ENCODE peak calls at places on chromosomes 2 and 18, in seven cellular contexts. One of them, this sample, is unnamed.
A peak's percentile ranks its signal among the peaks of the same experiment; 100 is the strongest.

GRCh38 chr2:187541086-187542085 is 12.8 kb downstream of the TFPI start:
- DNase-seq in HCT116: peak; percentile 74
- DNase-seq in thyroid gland: no peak
- DNase-seq in aorta: no peak
- DNase-seq in body of pancreas: peak; percentile 43
- DNase-seq in OCI-LY7: no peak
- DNase-seq in tibial artery: peak; percentile 58
- DNase-seq in this sample: no peak

GRCh38 chr2:136310797-136311558 is 193.0 kb upstream of the CXCR4 start:
- DNase-seq in HCT116: no peak
- DNase-seq in tibial artery: no peak
- DNase-seq in thyroid gland: no peak
- DNase-seq in OCI-LY7: no peak
- DNase-seq in body of pancreas: no peak
- DNase-seq in aorta: no peak
- DNase-seq in this sample: no peak

GRCh38 chr18:3094355-3094684 is 81.4 kb upstream of the LPIN2 start:
- DNase-seq in tibial artery: no peak
- DNase-seq in OCI-LY7: peak; percentile 11
- DNase-seq in aorta: no peak
- DNase-seq in thyroid gland: no peak
- DNase-seq in body of pancreas: no peak
- DNase-seq in HCT116: no peak
- DNase-seq in this sample: no peak

GRCh38 chr2:55595536-55595935 is 21.9 kb downstream of the PPP4R3B start:
- DNase-seq in tibial artery: no peak
- DNase-seq in HCT116: no peak
- DNase-seq in aorta: no peak
- DNase-seq in thyroid gland: no peak
- DNase-seq in body of pancreas: no peak
- DNase-seq in OCI-LY7: no peak
- DNase-seq in this sample: no peak

GRCh38 chr2:75503048-75503607 is 57.6 kb downstream of the EVA1A start:
- DNase-seq in OCI-LY7: no peak
- DNase-seq in aorta: no peak
- DNase-seq in tibial artery: no peak
- DNase-seq in body of pancreas: no peak
- DNase-seq in thyroid gland: no peak
- DNase-seq in HCT116: no peak
- DNase-seq in this sample: no peak

GRCh38 chr2:19038096-19039015 is 320.1 kb downstream of the OSR1 start:
- DNase-seq in HCT116: no peak
- DNase-seq in body of pancreas: no peak
- DNase-seq in aorta: no peak
- DNase-seq in OCI-LY7: no peak
- DNase-seq in tibial artery: no peak
- DNase-seq in thyroid gland: no peak
- DNase-seq in this sample: no peak

GRCh38 chr2:64277101-64277849 is 133.1 kb upstream of the PELI1 start:
- DNase-seq in HCT116: no peak
- DNase-seq in tibial artery: no peak
- DNase-seq in thyroid gland: no peak
- DNase-seq in aorta: no peak
- DNase-seq in OCI-LY7: peak; percentile 15
- DNase-seq in body of pancreas: no peak
- DNase-seq in this sample: no peak

GRCh38 chr2:33785201-33786106 is 186.4 kb upstream of the FAM98A start:
- DNase-seq in HCT116: no peak
- DNase-seq in thyroid gland: no peak
- DNase-seq in tibial artery: no peak
- DNase-seq in OCI-LY7: peak; percentile 73
- DNase-seq in aorta: no peak
- DNase-seq in body of pancreas: no peak
- DNase-seq in this sample: peak; percentile 53

GRCh38 chr2:5695641-5696350 is 3.6 kb downstream of the SOX11 start:
- DNase-seq in tibial artery: no peak
- DNase-seq in HCT116: no peak
- DNase-seq in thyroid gland: no peak
- DNase-seq in aorta: no peak
- DNase-seq in body of pancreas: no peak
- DNase-seq in OCI-LY7: peak; percentile 91
- DNase-seq in this sample: peak; percentile 56

GRCh38 chr2:43464546-43464945 is 131.3 kb downstream of the THADA start:
- DNase-seq in OCI-LY7: no peak
- DNase-seq in tibial artery: peak; percentile 79
- DNase-seq in body of pancreas: no peak
- DNase-seq in thyroid gland: peak; percentile 60
- DNase-seq in HCT116: no peak
- DNase-seq in aorta: no peak
- DNase-seq in this sample: no peak

GRCh38 chr2:198065327-198065726 is 260.9 kb downstream of the PLCL1 start:
- DNase-seq in OCI-LY7: no peak
- DNase-seq in thyroid gland: no peak
- DNase-seq in tibial artery: no peak
- DNase-seq in HCT116: no peak
- DNase-seq in aorta: no peak
- DNase-seq in body of pancreas: no peak
- DNase-seq in this sample: no peak

GRCh38 chr18:6819332-6819731 is 89.8 kb downstream of the ARHGAP28 start:
- DNase-seq in OCI-LY7: no peak
- DNase-seq in tibial artery: no peak
- DNase-seq in HCT116: no peak
- DNase-seq in thyroid gland: no peak
- DNase-seq in body of pancreas: no peak
- DNase-seq in aorta: no peak
- DNase-seq in this sample: no peak

GRCh38 chr18:74225193-74225840 is 66.4 kb downstream of the CYB5A start:
- DNase-seq in thyroid gland: no peak
- DNase-seq in aorta: no peak
- DNase-seq in OCI-LY7: no peak
- DNase-seq in tibial artery: no peak
- DNase-seq in HCT116: no peak
- DNase-seq in body of pancreas: peak; percentile 81
- DNase-seq in this sample: no peak

GRCh38 chr2:235050992-235051351 is 99.2 kb downstream of the SH3BP4 start:
- DNase-seq in tibial artery: peak; percentile 91
- DNase-seq in body of pancreas: peak; percentile 99
- DNase-seq in aorta: peak; percentile 97
- DNase-seq in HCT116: peak; percentile 82
- DNase-seq in thyroid gland: peak; percentile 90
- DNase-seq in OCI-LY7: peak; percentile 27
- DNase-seq in this sample: no peak

GRCh38 chr2:1791670-1792069 is 47.4 kb upstream of the PXDN start:
- DNase-seq in aorta: no peak
- DNase-seq in OCI-LY7: no peak
- DNase-seq in HCT116: no peak
- DNase-seq in thyroid gland: no peak
- DNase-seq in tibial artery: no peak
- DNase-seq in body of pancreas: no peak
- DNase-seq in this sample: no peak

GRCh38 chr2:177355874-177356273 is 36.7 kb upstream of the AGPS start:
- DNase-seq in HCT116: no peak
- DNase-seq in tibial artery: no peak
- DNase-seq in OCI-LY7: no peak
- DNase-seq in body of pancreas: no peak
- DNase-seq in aorta: no peak
- DNase-seq in thyroid gland: no peak
- DNase-seq in this sample: no peak

GRCh38 chr18:13611058-13611615 is 115.2 kb downstream of the FAM210A start:
- DNase-seq in body of pancreas: no peak
- DNase-seq in thyroid gland: no peak
- DNase-seq in tibial artery: peak; percentile 50
- DNase-seq in OCI-LY7: peak; percentile 59
- DNase-seq in aorta: peak; percentile 86
- DNase-seq in HCT116: no peak
- DNase-seq in this sample: peak; percentile 61

GRCh38 chr2:219541611-219542180 is 1.9 kb downstream of the CHPF start:
- DNase-seq in OCI-LY7: peak; percentile 92
- DNase-seq in body of pancreas: peak; percentile 94
- DNase-seq in HCT116: peak; percentile 92
- DNase-seq in thyroid gland: peak; percentile 93
- DNase-seq in tibial artery: peak; percentile 71
- DNase-seq in aorta: peak; percentile 92
- DNase-seq in this sample: peak; percentile 90

GRCh38 chr2:12202702-12203101 is 456.3 kb downstream of the LPIN1 start:
- DNase-seq in thyroid gland: peak; percentile 20
- DNase-seq in tibial artery: no peak
- DNase-seq in HCT116: no peak
- DNase-seq in aorta: no peak
- DNase-seq in OCI-LY7: no peak
- DNase-seq in body of pancreas: no peak
- DNase-seq in this sample: no peak

GRCh38 chr2:191030521-191031154 is 16.7 kb upstream of the STAT1 start:
- DNase-seq in aorta: no peak
- DNase-seq in thyroid gland: peak; percentile 13
- DNase-seq in body of pancreas: peak; percentile 34
- DNase-seq in HCT116: no peak
- DNase-seq in tibial artery: no peak
- DNase-seq in OCI-LY7: peak; percentile 63
- DNase-seq in this sample: no peak

GRCh38 chr2:48145845-48146452 is 239.7 kb upstream of the FBXO11 start:
- DNase-seq in body of pancreas: no peak
- DNase-seq in thyroid gland: no peak
- DNase-seq in OCI-LY7: no peak
- DNase-seq in tibial artery: no peak
- DNase-seq in HCT116: no peak
- DNase-seq in aorta: no peak
- DNase-seq in this sample: no peak

GRCh38 chr2:176088048-176088936 is 4.2 kb upstream of the HOXD13 start:
- DNase-seq in tibial artery: peak; percentile 51
- DNase-seq in body of pancreas: peak; percentile 57
- DNase-seq in HCT116: peak; percentile 22
- DNase-seq in thyroid gland: peak; percentile 48
- DNase-seq in aorta: peak; percentile 89
- DNase-seq in OCI-LY7: no peak
- DNase-seq in this sample: no peak

GRCh38 chr2:182404102-182404501 is 22.7 kb downstream of the PDE1A start:
- DNase-seq in OCI-LY7: no peak
- DNase-seq in aorta: no peak
- DNase-seq in thyroid gland: no peak
- DNase-seq in body of pancreas: no peak
- DNase-seq in tibial artery: no peak
- DNase-seq in HCT116: no peak
- DNase-seq in this sample: no peak

GRCh38 chr2:10079192-10079930 is 850 bp downstream of the CYS1 start:
- DNase-seq in thyroid gland: peak; percentile 85
- DNase-seq in aorta: peak; percentile 84
- DNase-seq in tibial artery: peak; percentile 39
- DNase-seq in HCT116: no peak
- DNase-seq in OCI-LY7: peak; percentile 31
- DNase-seq in body of pancreas: peak; percentile 38
- DNase-seq in this sample: peak; percentile 53

GRCh38 chr18:48840491-48840877 is 110.3 kb downstream of the SMAD7 start:
- DNase-seq in body of pancreas: no peak
- DNase-seq in OCI-LY7: no peak
- DNase-seq in HCT116: no peak
- DNase-seq in thyroid gland: no peak
- DNase-seq in tibial artery: no peak
- DNase-seq in aorta: peak; percentile 37
- DNase-seq in this sample: no peak

GRCh38 chr2:160576054-160576499 is 82.5 kb upstream of the RBMS1 start:
- DNase-seq in body of pancreas: no peak
- DNase-seq in HCT116: no peak
- DNase-seq in thyroid gland: no peak
- DNase-seq in aorta: no peak
- DNase-seq in OCI-LY7: no peak
- DNase-seq in tibial artery: no peak
- DNase-seq in this sample: no peak

GRCh38 chr2:163133602-163134001 is 295.0 kb upstream of the KCNH7 start:
- DNase-seq in tibial artery: no peak
- DNase-seq in HCT116: no peak
- DNase-seq in OCI-LY7: no peak
- DNase-seq in thyroid gland: no peak
- DNase-seq in body of pancreas: no peak
- DNase-seq in aorta: no peak
- DNase-seq in this sample: no peak

GRCh38 chr2:96868555-96869280 is 1.2 kb downstream of the SEMA4C start:
- DNase-seq in tibial artery: peak; percentile 94
- DNase-seq in body of pancreas: peak; percentile 83
- DNase-seq in HCT116: peak; percentile 54
- DNase-seq in aorta: peak; percentile 95
- DNase-seq in OCI-LY7: no peak
- DNase-seq in thyroid gland: peak; percentile 85
- DNase-seq in this sample: peak; percentile 84

GRCh38 chr2:182950546-182950945 is 84.1 kb upstream of the FRZB start:
- DNase-seq in body of pancreas: no peak
- DNase-seq in thyroid gland: no peak
- DNase-seq in HCT116: no peak
- DNase-seq in aorta: no peak
- DNase-seq in tibial artery: no peak
- DNase-seq in OCI-LY7: no peak
- DNase-seq in this sample: no peak

GRCh38 chr2:175600024-175600831 is 401.8 kb downstream of the LNPK start:
- DNase-seq in body of pancreas: peak; percentile 19
- DNase-seq in OCI-LY7: no peak
- DNase-seq in aorta: no peak
- DNase-seq in thyroid gland: peak; percentile 64
- DNase-seq in tibial artery: peak; percentile 34
- DNase-seq in HCT116: no peak
- DNase-seq in this sample: no peak

GRCh38 chr2:42342061-42342794 is 18.8 kb downstream of the COX7A2L start:
- DNase-seq in HCT116: peak; percentile 10
- DNase-seq in OCI-LY7: no peak
- DNase-seq in aorta: no peak
- DNase-seq in body of pancreas: peak; percentile 65
- DNase-seq in tibial artery: peak; percentile 78
- DNase-seq in thyroid gland: peak; percentile 30
- DNase-seq in this sample: no peak
- H3K36me3 ChIP-seq in HCT116: peaks cover 3% of the 10 kb centered on the region
- H3K36me3 ChIP-seq in OCI-LY7: peaks cover 68% of the 10 kb centered on the region
- H3K36me3 ChIP-seq in aorta: no peaks in the 10 kb centered on the region
- H3K36me3 ChIP-seq in body of pancreas: no peaks in the 10 kb centered on the region
- H3K36me3 ChIP-seq in tibial artery: no peaks in the 10 kb centered on the region
- H3K36me3 ChIP-seq in thyroid gland: no peaks in the 10 kb centered on the region
- H3K36me3 ChIP-seq in this sample: peaks cover 23% of the 10 kb centered on the region

GRCh38 chr2:240791211-240791800 is 28.7 kb downstream of the KIF1A start:
- DNase-seq in HCT116: no peak
- DNase-seq in body of pancreas: no peak
- DNase-seq in OCI-LY7: no peak
- DNase-seq in aorta: peak; percentile 72
- DNase-seq in tibial artery: no peak
- DNase-seq in thyroid gland: no peak
- DNase-seq in this sample: no peak
- H3K36me3 ChIP-seq in HCT116: no peaks in the 10 kb centered on the region
- H3K36me3 ChIP-seq in body of pancreas: no peaks in the 10 kb centered on the region
- H3K36me3 ChIP-seq in OCI-LY7: no peaks in the 10 kb centered on the region
- H3K36me3 ChIP-seq in aorta: no peaks in the 10 kb centered on the region
- H3K36me3 ChIP-seq in tibial artery: no peaks in the 10 kb centered on the region
- H3K36me3 ChIP-seq in thyroid gland: no peaks in the 10 kb centered on the region
- H3K36me3 ChIP-seq in this sample: no peaks in the 10 kb centered on the region

GRCh38 chr2:217829420-217829819 is 173.4 kb downstream of the TNS1 start:
- DNase-seq in tibial artery: no peak
- DNase-seq in OCI-LY7: no peak
- DNase-seq in HCT116: no peak
- DNase-seq in thyroid gland: no peak
- DNase-seq in aorta: peak; percentile 55
- DNase-seq in body of pancreas: no peak
- DNase-seq in this sample: no peak
- H3K36me3 ChIP-seq in tibial artery: peaks cover 87% of the 10 kb centered on the region
- H3K36me3 ChIP-seq in OCI-LY7: no peaks in the 10 kb centered on the region
- H3K36me3 ChIP-seq in HCT116: no peaks in the 10 kb centered on the region
- H3K36me3 ChIP-seq in thyroid gland: peaks cover 43% of the 10 kb centered on the region
- H3K36me3 ChIP-seq in aorta: peaks cover 2% of the 10 kb centered on the region
- H3K36me3 ChIP-seq in body of pancreas: peaks cover under 1% of the 10 kb centered on the region
- H3K36me3 ChIP-seq in this sample: no peaks in the 10 kb centered on the region

GRCh38 chr2:159262904-159263303 is 23.6 kb downstream of the WDSUB1 start:
- DNase-seq in tibial artery: no peak
- DNase-seq in body of pancreas: no peak
- DNase-seq in HCT116: no peak
- DNase-seq in thyroid gland: peak; percentile 26
- DNase-seq in OCI-LY7: no peak
- DNase-seq in aorta: no peak
- DNase-seq in this sample: no peak
- H3K36me3 ChIP-seq in tibial artery: no peaks in the 10 kb centered on the region
- H3K36me3 ChIP-seq in body of pancreas: no peaks in the 10 kb centered on the region
- H3K36me3 ChIP-seq in HCT116: no peaks in the 10 kb centered on the region
- H3K36me3 ChIP-seq in thyroid gland: no peaks in the 10 kb centered on the region
- H3K36me3 ChIP-seq in OCI-LY7: no peaks in the 10 kb centered on the region
- H3K36me3 ChIP-seq in aorta: no peaks in the 10 kb centered on the region
- H3K36me3 ChIP-seq in this sample: no peaks in the 10 kb centered on the region